ENCODE peak calls at places on chromosomes 11 and 22, in five cellular contexts. R, K, E, H and I are unnamed samples. For H3K4me1, the result is how much of the 10 kb centered on the place peaks cover.

GRCh38 chr22:49659281-49659923 is 168.3 kb downstream of the BRD1 start:
- DNase-seq in E (no peak), H (no peak), R (no peak), K (no peak), I (peak)

GRCh38 chr11:36394056-36394455 is 98.0 kb downstream of the PRR5L start:
- DNase-seq in H (no peak), R (no peak), E (no peak), K (no peak), I (no peak)

GRCh38 chr11:68970921-68971636 is 9.7 kb downstream of the MRGPRD start:
- DNase-seq in H (no peak), E (no peak), R (no peak), K (no peak), I (peak)

GRCh38 chr11:92246637-92247036 is 22.0 kb downstream of the FAT3 start:
- DNase-seq in E (no peak), K (no peak), H (no peak), R (no peak), I (no peak)

GRCh38 chr11:86578727-86579405 is 93.5 kb downstream of the ME3 start:
- DNase-seq in R (no peak), K (no peak), E (no peak), H (no peak), I (peak)

GRCh38 chr11:46382644-46383403 is 1.4 kb downstream of the MDK start:
- DNase-seq in H (no peak), R (peak), E (no peak), K (peak), I (no peak)

GRCh38 chr11:30935861-30936260 is 349.7 kb upstream of the MPPED2 start:
- DNase-seq in H (no peak), K (no peak), R (no peak), E (no peak), I (no peak)

GRCh38 chr11:74726547-74727182 is 4.6 kb downstream of the CHRDL2 start:
- DNase-seq in R (peak), K (peak), E (peak), H (peak), I (peak)

DNA sequence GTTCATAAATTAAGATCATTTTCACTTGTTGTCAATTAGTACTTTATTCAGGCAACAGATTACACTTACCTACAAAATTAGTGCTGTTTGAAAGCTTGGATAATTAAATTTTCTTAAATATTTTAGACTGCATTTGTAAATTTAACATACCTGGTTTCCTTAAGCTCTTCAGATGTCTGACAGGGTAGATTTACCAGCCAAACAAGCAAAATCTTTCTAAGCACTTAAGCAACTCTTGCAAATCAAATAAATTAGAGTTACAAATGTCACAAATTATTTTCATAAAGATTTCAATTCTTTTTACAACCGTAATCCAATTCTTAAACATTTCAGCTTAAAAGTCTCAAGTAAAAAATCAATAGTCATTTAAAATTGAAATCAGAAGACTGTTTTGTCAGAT is 129.8 kb downstream of the DBX1 start:
- DNase-seq in H (no peak), R (no peak), K (no peak), E (no peak), I (no peak)
- H3K4me1 ChIP-seq in H (under half), R (under half), K (under half), E (under half), I (under half)

DNA sequence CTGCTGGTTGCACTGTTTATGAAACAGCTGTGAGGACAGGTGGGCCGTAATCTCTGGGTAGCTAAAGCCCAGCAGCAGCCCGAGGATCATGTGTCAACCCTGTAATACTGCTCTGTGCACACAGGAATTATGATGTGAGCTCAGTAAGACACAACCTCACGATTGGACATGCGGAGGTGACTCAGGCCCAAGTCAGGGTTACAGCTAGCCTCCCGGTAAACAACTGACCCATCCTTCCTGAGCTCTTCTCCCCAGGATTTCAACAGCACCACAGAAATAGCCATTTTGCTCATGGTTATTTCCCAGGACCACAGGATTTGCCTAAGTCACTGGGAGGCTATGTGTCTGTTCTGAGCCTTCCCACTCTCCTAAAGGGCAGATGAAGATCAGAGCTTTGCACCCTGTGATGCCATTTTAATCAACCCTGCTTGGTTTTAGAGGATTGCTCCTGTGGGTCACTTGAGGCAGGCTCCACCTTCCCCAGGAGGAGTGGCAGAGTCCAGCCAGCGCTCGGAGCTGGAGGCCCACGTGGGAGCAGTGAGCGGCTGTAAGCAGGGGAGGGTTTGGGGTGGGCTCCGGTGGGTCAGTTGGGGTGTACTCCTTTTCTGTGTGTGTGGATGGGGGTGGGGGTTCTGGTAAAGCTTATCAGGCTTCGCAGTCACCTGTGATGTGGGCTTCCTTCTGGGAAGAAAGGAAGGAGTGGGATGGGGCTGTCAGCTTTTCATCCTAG is at the start of gene AMPD3:
- DNase-seq in K (peak), H (peak), R (peak), E (no peak), I (no peak)
- TF ChIP-seq POLR2A in K (peak), H (no peak), R (no peak), E (no peak), I (no peak)

GRCh38 chr11:73330569-73331093 is 22.6 kb downstream of the ARHGEF17 start:
- DNase-seq in K (no peak), R (no peak), H (no peak), E (no peak), I (no peak)
- H3K4me1 ChIP-seq in K (under half), R (half or more), H (half or more), E (under half), I (under half)

GRCh38 chr11:33936745-33937612 is 45.1 kb upstream of the LMO2 start:
- DNase-seq in H (no peak), K (peak), E (no peak), R (peak), I (no peak)
- TF ChIP-seq POLR2A in H (no peak), K (no peak), E (no peak), R (no peak), I (no peak)

GRCh38 chr22:37503183-37503683 is 16.0 kb downstream of the CARD10 start:
- DNase-seq in R (no peak), K (no peak), H (no peak), E (no peak), I (no peak)
- H3K4me1 ChIP-seq in R (half or more), K (under half), H (half or more), E (half or more), I (under half)